ENCODE peak calls at places on chromosomes 12 and 14, in eight cellular contexts. O, H, Q, K, C, S, G and F are unnamed samples.

GRCh38 chr14:97290977-97291376 is 493.8 kb downstream of the VRK1 start:
- DNase-seq in Q (no peak), G (no peak), K (no peak), S (no peak), O (no peak), C (no peak), H (no peak), F (no peak)

GRCh38 chr14:64296561-64296960 is 2.4 kb upstream of the ESR2 start:
- DNase-seq in H (no peak), O (no peak), S (no peak), K (no peak), G (no peak), C (no peak), Q (peak; percentile 88), F (no peak)

GRCh38 chr14:61838661-61839060 is 76.4 kb downstream of the SNAPC1 start:
- DNase-seq in C (no peak), H (no peak), G (no peak), S (no peak), Q (peak; percentile 81), O (no peak), K (no peak), F (no peak)

GRCh38 chr14:51304428-51304827 is 64.4 kb downstream of the TMX1 start:
- DNase-seq in S (no peak), Q (no peak), C (no peak), K (no peak), O (no peak), G (peak; percentile 53), H (no peak), F (no peak)

GRCh38 chr14:103031566-103031911 is 25.8 kb downstream of the CDC42BPB start:
- DNase-seq in O (no peak), G (no peak), S (no peak), K (no peak), C (no peak), Q (no peak), H (no peak), F (no peak)

GRCh38 chr12:32223941-32224340 is 117.3 kb downstream of the BICD1 start:
- DNase-seq in H (no peak), O (no peak), K (no peak), Q (no peak), S (no peak), C (no peak), G (no peak), F (no peak)

GRCh38 chr12:53004178-53004577 is 2.1 kb upstream of the EIF4B start:
- DNase-seq in O (no peak), Q (no peak), G (peak; percentile 65), C (no peak), K (no peak), S (no peak), H (no peak), F (no peak)

GRCh38 chr12:93751864-93752610 is 74.9 kb downstream of the CRADD start:
- DNase-seq in H (no peak), K (no peak), C (no peak), Q (no peak), O (no peak), G (no peak), S (no peak), F (no peak)

GRCh38 chr14:54597795-54598443 is 31.0 kb downstream of the SAMD4A start:
- DNase-seq in S (no peak), K (no peak), O (no peak), H (no peak), C (no peak), G (no peak), Q (peak; percentile 54), F (no peak)

GRCh38 chr14:80850197-80850814 is 91.2 kb downstream of the CEP128 start:
- DNase-seq in K (no peak), O (no peak), Q (peak; percentile 63), C (no peak), G (peak; percentile 54), H (no peak), S (no peak), F (no peak)

GRCh38 chr14:22533057-22533704 is 55.8 kb downstream of the DAD1 start:
- DNase-seq in G (no peak), Q (no peak), S (no peak), K (no peak), C (no peak), H (no peak), O (no peak), F (no peak)

GRCh38 chr12:64147860-64148259 is 74.2 kb downstream of the KICS2 start:
- DNase-seq in H (no peak), K (no peak), S (no peak), G (no peak), O (no peak), Q (no peak), C (no peak), F (no peak)

GRCh38 chr14:79443602-79444001 is 767.7 kb downstream of the DIO2 start:
- DNase-seq in K (no peak), O (no peak), G (no peak), S (no peak), C (no peak), H (no peak), Q (no peak), F (no peak)

GRCh38 chr12:11580125-11580751 is 69.2 kb upstream of the ETV6 start:
- DNase-seq in O (no peak), K (peak; percentile 32), G (no peak), C (peak; percentile 71), S (peak; percentile 71), Q (peak; percentile 11), H (peak; percentile 83), F (no peak)

GRCh38 chr12:109393437-109394345 is 46.0 kb downstream of the MYO1H start:
- DNase-seq in Q (peak; percentile 63), H (no peak), O (peak; percentile 46), G (peak; percentile 77), K (peak; percentile 48), C (no peak), S (peak; percentile 68), F (no peak)

GRCh38 chr12:119666900-119667576 is 895 bp upstream of the PRKAB1 start:
- DNase-seq in H (no peak), S (no peak), Q (no peak), K (no peak), O (no peak), G (no peak), C (peak; percentile 70), F (no peak)

GRCh38 chr12:110109837-110110535 is 14.2 kb upstream of the IFT81 start:
- DNase-seq in H (no peak), S (no peak), K (no peak), Q (no peak), C (no peak), G (no peak), O (no peak), F (peak; percentile 2)

GRCh38 chr14:61472025-61472672 is 150.8 kb downstream of the PRKCH start:
- DNase-seq in G (no peak), Q (peak; percentile 96), O (no peak), H (no peak), S (no peak), C (no peak), K (no peak), F (no peak)

GRCh38 chr14:40336846-40337245 is 904.6 kb upstream of the FBXO33 start:
- DNase-seq in O (no peak), H (no peak), G (peak; percentile 43), C (no peak), Q (no peak), S (no peak), K (no peak), F (no peak)

DNA sequence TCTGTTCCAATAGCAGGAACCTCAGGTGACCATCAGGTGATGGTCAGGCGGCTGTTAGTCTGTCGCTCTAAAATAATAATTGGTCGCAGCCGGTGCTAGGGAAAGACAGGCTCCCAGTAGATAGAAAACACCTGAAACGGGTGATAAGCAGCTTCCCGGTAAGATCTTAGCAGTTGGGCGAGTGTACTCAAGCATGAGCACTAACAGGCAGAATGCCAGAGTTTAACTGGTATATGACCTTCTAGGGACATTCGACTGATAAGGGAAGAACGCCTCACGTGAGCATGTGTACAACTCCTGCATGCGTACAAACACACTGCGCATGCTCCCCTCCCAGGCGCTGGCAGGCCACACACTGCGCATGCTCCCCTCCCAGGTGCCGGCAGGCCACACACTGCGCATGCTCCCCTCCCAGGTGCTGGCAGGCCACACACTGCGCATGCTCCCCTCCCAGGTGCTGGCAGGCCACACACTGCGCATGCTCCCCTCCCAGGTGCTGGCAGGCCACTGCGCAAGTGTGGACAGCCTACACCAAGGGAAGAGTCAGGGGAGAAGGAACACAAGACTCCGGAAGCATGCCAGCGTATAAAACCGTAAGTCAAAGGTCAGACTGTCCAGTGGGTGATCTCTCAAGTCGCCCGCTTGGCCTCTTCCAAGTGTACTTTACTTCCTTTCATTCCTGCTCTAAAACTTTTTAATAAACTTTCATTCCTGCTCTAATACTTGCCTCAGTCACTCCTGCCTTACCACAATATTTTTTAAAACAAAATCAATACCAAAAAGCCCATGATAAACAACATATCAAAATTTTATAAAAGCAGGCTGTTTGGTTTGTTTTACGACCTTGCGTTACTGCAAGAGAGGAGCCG is 24.5 kb downstream of the GPRC5D start:
- DNase-seq in O (peak; percentile 92), C (peak; percentile 28), Q (peak; percentile 97), G (no peak), S (peak; percentile 68), H (peak; percentile 43), K (peak; percentile 94), F (peak; percentile 77)
- H3K4me3 ChIP-seq in O (no peak overlapping the region), C (no peak overlapping the region), Q (peak overlapping the region; percentile 51), G (no peak overlapping the region), S (no peak overlapping the region), H (no peak overlapping the region), K (peak overlapping the region; percentile 46), F (peak overlapping the region; percentile 22)

GRCh38 chr14:75277796-75278421 is 719 bp upstream of the FOS start:
- DNase-seq in Q (peak; percentile 78), O (no peak), S (no peak), K (no peak), C (no peak), G (no peak), H (no peak), F (no peak)
- TF ChIP-seq POLR2AphosphoS5 in Q (no peak), O (no peak), S (peak; percentile 43), K (no peak), C (no peak), G (no peak), H (no peak), F (peak; percentile 2)

DNA sequence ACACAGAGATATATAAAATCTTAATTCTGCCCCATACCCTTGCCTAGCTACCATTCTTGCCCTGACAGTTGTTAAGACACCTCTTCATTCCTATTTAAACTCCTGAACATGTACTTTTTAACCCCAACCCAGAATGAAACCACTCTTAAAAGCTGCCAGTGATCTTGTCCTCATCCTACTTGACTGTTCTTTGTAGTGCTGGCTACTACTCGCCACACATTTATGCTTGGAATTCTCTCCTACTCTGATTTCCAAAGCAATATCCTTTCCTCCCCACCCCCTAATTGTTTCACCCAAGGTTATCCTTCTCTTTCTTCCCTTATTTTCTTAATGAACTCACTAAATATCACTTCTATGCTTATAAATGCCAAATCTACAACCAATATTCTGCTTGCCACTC is 4.1 kb downstream of the NFYB start:
- DNase-seq in H (no peak), K (no peak), Q (no peak), O (no peak), C (no peak), S (no peak), G (no peak), F (no peak)
- H3K4me1 ChIP-seq in H (peaks cover 4% of the 10 kb centered on the region), K (peaks cover 39% of the 10 kb centered on the region), Q (peaks cover 18% of the 10 kb centered on the region), O (peaks cover 37% of the 10 kb centered on the region), C (peaks cover 6% of the 10 kb centered on the region), S (no peaks in the 10 kb centered on the region), G (peaks cover 34% of the 10 kb centered on the region), F (peaks cover 30% of the 10 kb centered on the region)

GRCh38 chr14:68401320-68401719 is 391.5 kb downstream of the ZFP36L1 start:
- DNase-seq in H (peak; percentile 78), S (no peak), K (no peak), G (no peak), Q (no peak), C (no peak), O (no peak), F (no peak)
- H3K4me3 ChIP-seq in H (no peak overlapping the region), S (no peak overlapping the region), K (no peak overlapping the region), G (no peak overlapping the region), Q (no peak overlapping the region), C (peak overlapping the region; percentile 14), O (no peak overlapping the region), F (no peak overlapping the region)